ENCODE peak calls at places on chromosomes 4 and X, in six cellular contexts. A is K562, E is HepG2, M is GM12878, K is GM12891, C is H1. F is an unnamed sample.

GRCh38 chr4:26857278-26858034 is 3.2 kb upstream of the STIM2 start:
- DNase-seq in A (peak; percentile 91), E (peak; percentile 58), M (peak; percentile 53), K (peak; percentile 78), C (peak; percentile 36), F (peak; percentile 76)

GRCh38 chrX:23919706-23920320 is 12.0 kb downstream of the CXorf58 start:
- DNase-seq in A (no peak), E (peak; percentile 30), M (no peak), K (no peak), C (no peak), F (no peak)

GRCh38 chr4:130563185-130563890 is 1467.4 kb downstream of the C4orf33 start:
- DNase-seq in A (no peak), E (peak; percentile 8), M (no peak), K (no peak), C (peak; percentile 57), F (no peak)

GRCh38 chrX:21747523-21747922 is 10.4 kb downstream of the SMPX start:
- DNase-seq in A (no peak), E (no peak), M (no peak), K (no peak), C (no peak), F (no peak)

GRCh38 chr4:138561276-138561880 is 319.2 kb upstream of the SLC7A11 start:
- DNase-seq in A (no peak), E (no peak), M (no peak), K (no peak), C (no peak), F (no peak)

GRCh38 chrX:76228499-76228898 is 55.6 kb downstream of the PBDC1 start:
- DNase-seq in A (no peak), E (no peak), M (no peak), K (no peak), C (no peak), F (no peak)

GRCh38 chrX:46582325-46582724 is 8.8 kb downstream of the CHST7 start:
- DNase-seq in A (no peak), E (no peak), M (no peak), K (no peak), C (no peak), F (no peak)

GRCh38 chr4:82706349-82707000 is 92.1 kb downstream of the SCD5 start:
- DNase-seq in A (no peak), E (no peak), M (no peak), K (no peak), C (no peak), F (no peak)

GRCh38 chr4:55079451-55080173 is 45.8 kb downstream of the KDR start:
- DNase-seq in A (no peak), E (no peak), M (no peak), K (no peak), C (no peak), F (no peak)

GRCh38 chr4:11263208-11263607 is 165.5 kb downstream of the HS3ST1 start:
- DNase-seq in A (no peak), E (no peak), M (no peak), K (no peak), C (no peak), F (no peak)

GRCh38 chr4:7714738-7715137 is 224.9 kb downstream of the AFAP1 start:
- DNase-seq in A (no peak), E (no peak), M (no peak), K (no peak), C (no peak), F (no peak)

GRCh38 chr4:48909697-48910096 is 3.1 kb upstream of the OCIAD2 start:
- DNase-seq in A (no peak), E (no peak), M (no peak), K (no peak), C (peak; percentile 43), F (no peak)

GRCh38 chr4:72031868-72032619 is at the start of gene NPFFR2:
- DNase-seq in A (no peak), E (no peak), M (no peak), K (no peak), C (peak; percentile 29), F (no peak)

GRCh38 chrX:78592030-78592429 is 67.1 kb downstream of the RTL3 start:
- DNase-seq in A (no peak), E (no peak), M (no peak), K (no peak), C (no peak), F (no peak)

GRCh38 chrX:78625292-78625909 is 33.7 kb downstream of the RTL3 start:
- DNase-seq in A (no peak), E (no peak), M (no peak), K (no peak), C (no peak), F (no peak)

GRCh38 chr4:167119392-167119791 is 114.9 kb downstream of the SPOCK3 start:
- DNase-seq in A (no peak), E (no peak), M (no peak), K (no peak), C (no peak), F (no peak)

GRCh38 chr4:29128810-29129209 is 1591.4 kb upstream of the PCDH7 start:
- DNase-seq in A (no peak), E (no peak), M (no peak), K (no peak), C (no peak), F (no peak)

DNA sequence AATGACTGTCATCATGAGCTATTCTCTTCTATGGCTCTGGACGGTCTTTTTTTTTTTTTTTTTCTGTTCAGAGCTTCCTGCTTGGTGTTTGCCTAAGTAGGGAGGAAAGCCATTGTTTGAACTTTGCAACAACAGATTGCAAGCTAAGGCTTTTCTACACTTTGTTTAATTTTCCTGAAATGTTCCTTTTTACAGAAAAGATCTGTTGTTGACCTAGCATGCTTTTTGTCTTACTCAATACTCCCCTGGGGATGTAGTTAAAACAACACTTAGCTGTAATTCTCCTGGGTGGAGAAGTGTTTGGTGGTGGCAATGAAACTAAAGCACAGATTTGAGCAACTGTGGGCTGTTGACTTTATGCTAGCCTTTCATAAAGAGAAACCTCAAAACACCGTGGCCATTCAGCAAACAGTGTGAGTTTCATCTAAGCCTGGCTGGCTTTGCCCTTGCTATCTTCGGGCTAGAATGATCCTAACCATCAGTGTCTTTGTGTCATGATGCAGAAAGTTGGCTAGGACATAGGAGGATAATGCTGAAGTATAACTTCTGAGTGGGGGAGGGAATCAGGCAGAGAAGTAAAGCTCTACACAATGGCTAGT is 110.5 kb downstream of the ANXA3 start:
- DNase-seq in A (no peak), E (peak; percentile 88), M (peak; percentile 77), K (no peak), C (no peak), F (no peak)
- TF ChIP-seq TAF1 in A (no peak), E (no peak), M (peak; percentile 25), K (no peak), C (no peak), F (no peak)

GRCh38 chr4:99893991-99894981 is at the start of gene LAMTOR3:
- DNase-seq in A (peak; percentile 93), E (peak; percentile 86), M (peak; percentile 75), K (peak; percentile 71), C (peak; percentile 61), F (peak; percentile 75)
- TF ChIP-seq POLR2A in A (peak; percentile 71), E (peak; percentile 77), M (peak; percentile 83), K (peak; percentile 76), C (no peak), F (peak; percentile 73)

DNA sequence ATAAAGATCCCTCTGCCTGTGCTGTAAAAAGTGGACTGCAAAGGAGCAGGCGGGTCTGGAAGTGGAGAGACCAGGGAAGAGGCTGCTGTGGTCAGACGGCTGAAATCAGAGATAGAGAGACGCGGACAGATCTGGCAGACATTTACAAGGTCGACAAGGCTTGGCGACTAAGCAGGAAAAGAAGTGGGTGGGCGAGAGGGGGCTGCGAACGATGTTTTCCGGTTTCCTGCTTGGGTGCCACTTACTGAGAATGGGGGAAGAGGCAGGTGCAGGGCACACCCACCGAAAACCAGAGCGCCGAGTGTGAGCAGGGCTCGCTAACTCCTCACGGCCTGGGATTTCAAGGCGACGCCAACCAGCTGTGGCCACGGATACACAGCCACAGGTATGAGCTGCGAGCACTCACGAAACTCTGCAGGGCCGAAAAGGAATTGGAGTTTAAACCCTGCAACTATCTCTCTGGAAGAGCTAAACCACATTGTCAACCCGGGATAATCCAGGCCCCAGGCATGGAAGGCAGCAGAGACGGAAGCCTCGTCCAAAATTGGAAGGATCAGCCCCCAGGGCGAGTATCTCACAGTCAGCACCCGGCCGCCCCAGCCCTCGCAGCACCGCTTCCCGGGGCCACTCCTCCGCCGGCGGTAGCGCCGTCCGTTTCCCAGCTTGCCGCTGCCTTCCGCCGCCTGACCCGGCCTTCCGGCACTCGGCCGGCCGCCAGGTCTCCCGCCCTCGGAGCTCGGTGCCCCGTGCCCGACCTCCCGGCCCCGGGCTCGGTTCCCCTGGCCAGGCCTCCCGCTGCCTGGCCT is 824 bp downstream of the CASP3 start:
- DNase-seq in A (no peak), E (peak; percentile 34), M (no peak), K (no peak), C (no peak), F (no peak)
- TF ChIP-seq TAF1 in A (no peak), E (no peak), M (no peak), K (peak; percentile 18), C (no peak), F (no peak)

GRCh38 chr4:38858097-38858420 is 1.4 kb upstream of the TLR6 start:
- DNase-seq in A (no peak), E (no peak), M (no peak), K (no peak), C (no peak), F (no peak)
- TF ChIP-seq POLR2A in A (no peak), E (no peak), M (no peak), K (no peak), C (no peak), F (no peak)

F was measured in GM12892.